ENCODE peak calls at places on chromosomes 13 and 19, in five cellular contexts. U is cardiac fibroblast, T is A172, Z is occipital lobe, L is PC-3. J is an unnamed sample.

GRCh38 chr13:108427355-108427754 is 157.8 kb downstream of the TNFSF13B start:
- DNase-seq in Z (no peak), L (peak; percentile 7), T (no peak), U (no peak), J (no peak)

GRCh38 chr19:3450796-3451411 is 29.4 kb downstream of the SMIM24 start:
- DNase-seq in T (peak; percentile 100), L (peak; percentile 74), Z (no peak), U (peak; percentile 100), J (peak; percentile 98)

GRCh38 chr19:38900816-38901215 is 1.0 kb downstream of the NFKBIB start:
- DNase-seq in U (peak; percentile 17), L (no peak), T (no peak), Z (no peak), J (no peak)

GRCh38 chr13:94122300-94122699 is 357.2 kb downstream of the DCT start:
- DNase-seq in L (peak; percentile 29), Z (no peak), U (no peak), T (no peak), J (no peak)

GRCh38 chr13:44368062-44368591 is 5.5 kb upstream of the SERP2 start:
- DNase-seq in U (no peak), T (peak; percentile 17), Z (no peak), L (no peak), J (peak; percentile 96)

GRCh38 chr13:100473493-100474044 is 115.0 kb downstream of the GGACT start:
- DNase-seq in U (no peak), L (no peak), T (no peak), Z (no peak), J (no peak)

GRCh38 chr13:69857188-69857821 is 250.3 kb upstream of the ATXN8OS start:
- DNase-seq in T (peak; percentile 42), L (peak; percentile 66), U (peak; percentile 57), Z (no peak), J (peak; percentile 3)

GRCh38 chr13:99403458-99403971 is 96.3 kb upstream of the GPR183 start:
- DNase-seq in L (no peak), T (no peak), U (no peak), Z (no peak), J (no peak)

GRCh38 chr19:16203256-16204004 is 5.7 kb downstream of the AP1M1 start:
- DNase-seq in U (no peak), L (no peak), T (no peak), Z (no peak), J (no peak)